ENCODE peak calls at places on chromosomes 3 and 15, in eight cellular contexts. X is OCI-LY7, Z is hepatocyte, T is PC-3, I is MM.1S, N is HCT116, S is SK-N-SH, Q is neural progenitor cell. E is an unnamed sample. For H3K9me3, the result is how much of the 10 kb centered on the place peaks cover.

GRCh38 chr3:52289747-52290595 is 2.3 kb downstream of the GLYCTK start:
- DNase-seq in Z (peak), I (no peak), X (no peak), S (no peak), Q (no peak), T (no peak), N (no peak), E (no peak)

GRCh38 chr15:63488432-63488910 is 15.9 kb upstream of the USP3 start:
- DNase-seq in T (no peak), X (no peak), Z (no peak), I (no peak), N (no peak), S (no peak), Q (no peak), E (no peak)

GRCh38 chr15:96553006-96553405 is 222.5 kb downstream of the NR2F2 start:
- DNase-seq in X (no peak), Q (no peak), Z (no peak), T (no peak), N (no peak), S (no peak), I (no peak), E (peak)

GRCh38 chr15:101148881-101149664 is 102.8 kb downstream of the CHSY1 start:
- DNase-seq in Z (peak), X (no peak), Q (no peak), S (peak), T (no peak), N (no peak), I (no peak), E (no peak)

GRCh38 chr3:42830437-42831320 is 21.4 kb downstream of the ACKR2 start:
- DNase-seq in I (no peak), S (peak), N (peak), Z (peak), T (peak), Q (peak), X (peak), E (peak)

GRCh38 chr3:53890726-53891499 is 746 bp downstream of the SELENOK start:
- DNase-seq in X (peak), N (peak), T (peak), I (peak), Z (peak), S (peak), Q (peak), E (peak)

GRCh38 chr3:13192471-13193213 is 119.4 kb upstream of the IQSEC1 start:
- DNase-seq in I (no peak), N (no peak), Z (peak), T (peak), X (no peak), Q (peak), S (peak), E (peak)

GRCh38 chr15:34496616-34497015 is 59.0 kb upstream of the GOLGA8A start:
- DNase-seq in Z (no peak), S (peak), X (no peak), Q (no peak), T (no peak), N (no peak), I (no peak), E (no peak)

GRCh38 chr3:124434176-124434575 is 296.1 kb upstream of the UMPS start:
- DNase-seq in S (no peak), Z (no peak), T (no peak), Q (no peak), N (no peak), I (no peak), X (no peak), E (no peak)

GRCh38 chr15:62486041-62486440 is 321.0 kb upstream of the C2CD4B start:
- DNase-seq in T (no peak), N (no peak), S (no peak), I (no peak), Z (no peak), X (no peak), Q (no peak), E (peak)

GRCh38 chr15:62488383-62488782 is 323.3 kb upstream of the C2CD4B start:
- DNase-seq in X (no peak), Q (no peak), N (no peak), S (no peak), I (no peak), Z (no peak), T (no peak), E (no peak)

GRCh38 chr15:62485170-62485720 is 320.2 kb upstream of the C2CD4B start:
- DNase-seq in N (no peak), Z (no peak), X (no peak), S (no peak), T (no peak), I (no peak), Q (no peak), E (no peak)

GRCh38 chr15:62482715-62483429 is 317.8 kb upstream of the C2CD4B start:
- DNase-seq in S (peak), T (peak), Z (peak), Q (peak), N (peak), I (peak), X (peak), E (peak)

GRCh38 chr15:62483817-62484216 is 318.7 kb upstream of the C2CD4B start:
- DNase-seq in N (no peak), I (no peak), Q (no peak), X (no peak), S (peak), Z (no peak), T (no peak), E (peak)
- TF ChIP-seq EZH2phosphoT487 in N (no peak), I (no peak), Q (no peak), X (no peak), S (no peak), Z (no peak), T (no peak), E (no peak)

GRCh38 chr15:83174891-83175290 is 32.7 kb downstream of the HDGFL3 start:
- DNase-seq in X (no peak), I (no peak), S (no peak), N (no peak), Z (no peak), T (no peak), Q (no peak), E (peak)

GRCh38 chr15:83166830-83167229 is 40.8 kb downstream of the HDGFL3 start:
- DNase-seq in Q (no peak), N (no peak), Z (no peak), X (no peak), I (no peak), S (no peak), T (no peak), E (no peak)

GRCh38 chr15:83166218-83166617 is 41.4 kb downstream of the HDGFL3 start:
- DNase-seq in Q (no peak), X (no peak), T (no peak), Z (no peak), I (no peak), S (no peak), N (no peak), E (no peak)

GRCh38 chr15:83164409-83165404 is 42.9 kb downstream of the HDGFL3 start:
- DNase-seq in T (peak), Z (no peak), I (no peak), S (no peak), Q (no peak), X (no peak), N (no peak), E (peak)

DNA sequence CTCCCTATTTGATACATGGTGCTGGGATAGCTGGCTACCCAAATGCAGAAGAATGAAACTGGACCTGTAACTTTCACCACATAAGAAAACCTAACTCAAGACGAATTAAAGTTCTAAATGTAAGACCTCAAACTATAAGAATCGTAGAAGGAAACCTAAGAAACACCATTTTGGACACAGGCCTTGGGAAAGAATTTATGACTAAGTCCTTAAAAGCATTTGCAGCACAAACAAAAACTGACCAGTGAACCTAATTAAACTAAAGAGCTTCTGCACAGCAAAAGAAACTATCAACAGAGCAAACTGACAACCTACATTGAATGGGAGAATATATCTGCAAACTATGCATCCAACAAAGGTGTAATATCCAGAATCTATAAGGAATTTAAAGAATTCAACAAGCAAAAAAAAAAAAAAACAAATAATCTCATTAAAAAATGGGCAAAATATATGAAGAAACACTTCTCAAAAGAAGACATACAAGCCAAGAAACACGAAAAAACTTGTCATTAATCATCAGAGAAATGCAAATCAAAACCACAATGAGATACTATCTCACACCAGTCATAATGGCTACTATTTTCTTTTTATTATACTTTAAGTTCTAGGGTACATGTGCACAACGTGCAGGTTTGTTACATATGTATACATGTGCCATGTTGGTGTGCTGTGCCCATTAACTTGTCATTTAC is 37.0 kb downstream of the HDGFL3 start:
- DNase-seq in X (no peak), I (no peak), Q (no peak), S (no peak), Z (no peak), N (no peak), T (no peak), E (peak)
- H3K9me3 ChIP-seq in X (under half), I (under half), Q (under half), S (under half), Z (under half), N (under half), T (under half), E (under half)

GRCh38 chr3:114219741-114220140 is 17.6 kb downstream of the ZNF80 start:
- DNase-seq in X (no peak), S (no peak), N (no peak), Q (no peak), T (no peak), I (no peak), Z (no peak), E (no peak)

GRCh38 chr3:114226313-114226712 is 11.1 kb downstream of the ZNF80 start:
- DNase-seq in X (no peak), S (no peak), N (no peak), Q (no peak), T (no peak), I (no peak), Z (no peak), E (no peak)

GRCh38 chr3:114221165-114221880 is 16.1 kb downstream of the ZNF80 start:
- DNase-seq in T (no peak), I (no peak), Q (no peak), X (no peak), Z (no peak), N (no peak), S (no peak), E (no peak)

GRCh38 chr3:114221881-114222264 is 15.5 kb downstream of the ZNF80 start:
- DNase-seq in N (no peak), T (no peak), I (no peak), Z (no peak), X (no peak), S (no peak), Q (no peak), E (no peak)

GRCh38 chr3:114223146-114223545 is 14.2 kb downstream of the ZNF80 start:
- DNase-seq in X (peak), I (peak), T (no peak), S (no peak), Z (no peak), Q (no peak), N (no peak), E (peak)
- TF ChIP-seq EZH2phosphoT487 in X (no peak), I (no peak), T (no peak), S (no peak), Z (no peak), Q (no peak), N (no peak), E (no peak)

GRCh38 chr3:127253491-127253890 is 34.4 kb downstream of the PRR20G start:
- DNase-seq in I (no peak), N (no peak), Z (no peak), Q (no peak), T (no peak), S (no peak), X (no peak), E (no peak)

GRCh38 chr3:127254001-127254400 is 33.8 kb downstream of the PRR20G start:
- DNase-seq in I (no peak), N (no peak), Z (no peak), Q (no peak), S (no peak), X (no peak), T (no peak), E (no peak)

GRCh38 chr3:127247292-127247691 is 40.6 kb downstream of the PRR20G start:
- DNase-seq in N (no peak), Q (no peak), I (no peak), Z (no peak), T (no peak), X (peak), S (no peak), E (no peak)

GRCh38 chr3:127252446-127252845 is 35.4 kb downstream of the PRR20G start:
- DNase-seq in S (no peak), Q (no peak), I (no peak), N (no peak), X (no peak), Z (no peak), T (no peak), E (no peak)

DNA sequence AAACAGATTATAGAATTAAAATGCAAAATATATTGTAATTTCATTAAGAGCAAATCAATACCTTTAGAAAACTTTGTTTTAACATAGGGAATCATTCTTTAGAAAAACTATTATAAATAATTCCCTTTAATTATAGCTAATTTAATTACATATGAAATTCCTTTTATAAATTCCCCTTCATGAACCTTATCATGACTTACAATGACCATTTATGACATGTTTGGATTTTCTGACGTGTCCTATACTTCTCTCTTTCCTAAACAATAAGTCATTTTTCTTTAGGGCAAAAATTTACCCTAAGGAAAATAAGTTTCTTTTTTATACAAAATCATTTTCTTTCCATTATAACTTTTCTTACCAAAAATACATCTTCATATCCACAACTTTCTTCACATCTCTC is 37.8 kb downstream of the PRR20G start:
- DNase-seq in T (no peak), Z (no peak), X (no peak), N (no peak), Q (no peak), S (no peak), I (no peak), E (no peak)
- H3K9me3 ChIP-seq in T (under half), Z (under half), X (under half), N (under half), Q (under half), S (under half), I (under half), E (under half)

GRCh38 chr3:154137036-154137435 is 15.8 kb downstream of the ARHGEF26 start:
- DNase-seq in N (no peak), Q (peak), T (no peak), I (no peak), X (no peak), Z (no peak), S (no peak), E (no peak)

GRCh38 chr3:154143873-154144272 is 22.7 kb downstream of the ARHGEF26 start:
- DNase-seq in Q (peak), N (no peak), I (no peak), T (no peak), Z (no peak), X (no peak), S (no peak), E (no peak)

GRCh38 chr3:154144825-154145465 is 23.8 kb downstream of the ARHGEF26 start:
- DNase-seq in I (no peak), T (peak), S (no peak), N (no peak), X (no peak), Z (no peak), Q (no peak), E (no peak)

GRCh38 chr3:154139996-154140436 is 18.8 kb downstream of the ARHGEF26 start:
- DNase-seq in T (no peak), S (no peak), I (no peak), Q (no peak), N (no peak), X (no peak), Z (peak), E (no peak)

DNA sequence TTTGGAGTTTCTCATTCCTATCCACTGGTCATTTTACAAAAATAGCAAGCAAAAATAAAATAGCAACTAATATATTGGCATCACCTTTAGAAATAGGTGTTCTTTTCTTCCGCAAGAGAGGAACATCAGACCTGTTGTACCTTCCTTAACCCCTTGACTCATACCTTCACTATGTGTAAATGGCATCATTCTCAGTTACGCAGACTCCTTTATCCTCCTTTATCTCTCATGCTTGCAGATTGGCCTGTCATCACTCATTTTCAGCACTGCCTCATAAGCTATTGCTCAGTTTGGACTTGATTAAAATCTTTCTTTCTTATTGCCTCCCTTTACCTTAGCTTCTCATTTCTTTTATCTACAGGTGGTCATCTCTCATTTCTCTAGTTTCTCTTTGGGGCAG is 21.4 kb downstream of the ARHGEF26 start:
- DNase-seq in S (no peak), Q (no peak), Z (no peak), X (no peak), N (no peak), I (no peak), T (no peak), E (no peak)
- TF ChIP-seq EZH2phosphoT487 in S (no peak), Q (no peak), Z (no peak), X (no peak), N (no peak), I (no peak), T (no peak), E (no peak)

GRCh38 chr3:72776-73175 is 123.8 kb upstream of the CHL1 start:
- DNase-seq in T (no peak), Q (no peak), N (no peak), S (no peak), I (no peak), Z (no peak), X (no peak), E (no peak)
- H3K9me3 ChIP-seq in T (under half), Q (under half), N (under half), S (under half), I (under half), Z (under half), X (under half), E (under half)

DNA sequence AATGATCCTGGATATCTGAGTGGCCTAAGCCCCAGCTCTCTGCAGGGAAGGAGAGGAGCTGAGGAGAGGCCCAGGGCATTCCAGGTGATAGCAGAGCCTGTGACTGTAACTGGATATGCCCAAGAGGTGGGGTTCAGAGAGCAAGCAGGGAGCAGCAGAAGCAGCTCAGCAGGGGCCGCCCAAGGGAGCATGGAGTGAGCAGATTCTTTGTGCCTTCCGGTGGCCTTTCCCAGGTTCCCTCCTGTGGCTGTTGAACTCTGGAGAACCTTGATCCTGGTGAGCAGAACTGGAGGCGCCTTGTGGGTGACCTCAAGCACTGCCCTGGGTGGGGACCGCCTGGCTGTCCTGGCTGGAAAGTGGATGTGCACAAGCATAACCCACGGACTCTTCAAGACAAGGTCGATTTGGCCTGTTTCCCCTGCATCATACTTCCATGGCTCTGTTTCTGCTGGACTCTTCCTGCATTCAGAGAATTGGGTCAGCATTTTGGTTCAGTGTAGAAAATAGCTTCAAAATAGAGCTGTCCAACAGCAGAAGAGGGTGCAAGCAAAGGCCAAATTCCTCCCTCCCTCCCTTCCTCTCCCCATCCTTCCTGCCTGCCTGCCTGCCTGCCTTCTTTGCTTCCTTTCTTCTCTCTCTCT is 76.1 kb downstream of the ARNT2 start:
- DNase-seq in N (no peak), I (no peak), S (no peak), T (no peak), X (no peak), Z (no peak), Q (no peak), E (peak)
- TF ChIP-seq EZH2phosphoT487 in N (no peak), I (no peak), S (no peak), T (no peak), X (no peak), Z (no peak), Q (no peak), E (no peak)

DNA sequence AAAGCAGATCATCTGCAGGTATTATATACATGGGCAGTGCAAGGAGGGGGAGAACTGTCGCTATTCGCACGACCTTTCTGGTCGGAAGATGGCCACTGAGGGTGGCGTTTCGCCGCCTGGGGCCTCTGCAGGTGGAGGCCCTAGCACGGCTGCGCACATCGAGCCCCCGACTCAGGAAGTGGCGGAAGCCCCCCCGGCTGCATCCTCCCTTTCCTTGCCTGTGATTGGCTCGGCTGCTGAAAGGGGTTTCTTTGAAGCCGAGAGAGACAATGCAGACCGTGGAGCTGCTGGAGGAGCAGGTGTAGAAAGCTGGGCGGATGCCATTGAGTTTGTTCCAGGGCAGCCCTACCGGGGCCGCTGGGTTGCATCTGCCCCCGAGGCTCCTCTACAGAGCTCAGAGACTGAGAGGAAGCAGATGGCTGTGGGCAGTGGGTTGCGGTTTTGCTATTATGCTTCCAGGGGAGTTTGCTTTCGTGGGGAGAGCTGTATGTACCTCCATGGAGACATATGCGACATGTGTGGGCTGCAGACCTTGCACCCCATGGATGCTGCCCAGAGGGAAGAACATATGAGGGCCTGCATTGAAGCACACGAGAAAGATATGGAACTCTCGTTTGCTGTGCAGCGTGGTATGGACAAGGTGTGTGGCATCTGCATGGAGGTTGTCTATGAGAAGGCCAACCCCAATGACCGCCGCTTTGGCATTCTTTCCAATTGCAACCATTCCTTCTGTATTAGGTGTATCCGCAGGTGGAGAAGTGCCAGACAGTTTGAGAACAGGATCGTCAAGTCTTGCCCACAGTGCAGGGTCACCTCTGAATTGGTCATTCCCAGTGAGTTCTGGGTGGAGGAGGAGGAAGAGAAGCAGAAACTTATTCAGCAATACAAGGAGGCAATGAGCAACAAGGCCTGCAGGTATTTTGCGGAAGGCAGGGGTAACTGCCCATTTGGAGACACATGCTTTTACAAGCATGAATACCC is 886 bp downstream of the MKRN3 start:
- DNase-seq in Q (no peak), I (no peak), N (peak), S (peak), X (no peak), T (peak), Z (no peak), E (no peak)
- H3K9me3 ChIP-seq in Q (under half), I (under half), N (under half), S (under half), X (under half), T (under half), Z (under half), E (under half)